ENCODE peak calls at places on chromosomes 2 and 18, in four cellular contexts. K is SK-N-SH, U is GM12878, R is vagina. V is an unnamed sample.

GRCh38 chr2:29317077-29317517 is 201.9 kb downstream of the CLIP4 start:
- DNase-seq in K (no peak), U (peak), R (no peak), V (no peak)

GRCh38 chr2:53476800-53477199 is 290.8 kb upstream of the CHAC2 start:
- DNase-seq in K (no peak), U (no peak), R (no peak), V (no peak)

GRCh38 chr2:74498500-74499268 is 719 bp downstream of the LBX2 start:
- DNase-seq in K (peak), U (no peak), R (no peak), V (no peak)

GRCh38 chr2:28342081-28342967 is 50.3 kb upstream of the FOSL2 start:
- DNase-seq in K (no peak), U (no peak), R (peak), V (no peak)

GRCh38 chr18:36851202-36851590 is 22.3 kb downstream of the KIAA1328 start:
- DNase-seq in K (no peak), U (no peak), R (no peak), V (no peak)

GRCh38 chr2:227163445-227163997 is 484 bp downstream of the COL4A4 start:
- DNase-seq in K (peak), U (no peak), R (no peak), V (peak)

GRCh38 chr18:51007787-51008134 is 22.3 kb upstream of the SMAD4 start:
- DNase-seq in K (no peak), U (no peak), R (no peak), V (no peak)

GRCh38 chr18:13831864-13832508 is 8.0 kb downstream of the MC5R start:
- DNase-seq in K (no peak), U (no peak), R (no peak), V (peak)

GRCh38 chr2:33477473-33478468 is 1.3 kb downstream of the RASGRP3 start:
- DNase-seq in K (no peak), U (no peak), R (no peak), V (no peak)

DNA sequence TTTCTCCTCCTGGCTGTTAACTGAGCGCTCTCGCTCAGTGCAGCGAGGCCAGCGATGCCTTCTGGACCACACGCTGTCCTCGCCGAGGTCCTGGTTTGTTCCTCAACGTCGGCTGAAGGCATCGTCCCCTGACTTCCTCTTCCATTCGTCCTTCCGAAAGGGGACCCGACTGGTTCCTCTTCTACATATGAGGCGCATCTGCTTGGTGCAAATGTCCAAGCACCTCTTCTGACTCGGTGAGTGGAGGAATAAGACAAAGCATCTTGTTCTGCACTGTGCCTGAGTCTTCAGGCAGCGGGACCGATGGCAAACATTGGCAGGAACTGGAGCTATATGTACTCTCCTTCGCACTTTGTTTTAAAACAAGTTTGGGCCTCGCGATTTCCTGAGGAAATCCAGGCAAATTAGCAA is 651 bp upstream of the KCNS3 start:
- DNase-seq in K (peak), U (no peak), R (no peak), V (peak)
- H3K27ac ChIP-seq in K (no peak), U (no peak), R (peak), V (no peak)

DNA sequence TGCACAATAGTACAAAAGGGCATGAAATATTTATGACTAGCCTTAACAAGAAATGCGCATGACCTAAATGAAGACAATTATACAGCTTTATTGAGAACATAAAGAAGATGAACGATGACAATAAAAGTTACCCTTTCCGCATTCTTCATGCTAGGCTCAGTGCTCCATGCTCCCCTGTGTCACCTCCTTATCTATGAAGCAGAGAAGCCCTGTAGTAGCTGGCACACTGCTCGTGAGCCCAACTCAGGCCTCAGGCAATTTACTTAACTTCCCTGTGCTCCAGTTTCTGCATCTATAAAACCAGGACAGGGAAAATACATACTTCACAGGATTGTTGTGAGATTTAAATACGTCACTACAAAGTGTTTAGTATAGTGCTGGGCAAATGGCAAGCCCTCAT is 34.5 kb upstream of the NABP1 start:
- DNase-seq in K (peak), U (no peak), R (no peak), V (no peak)
- H3K27ac ChIP-seq in K (no peak), U (no peak), R (no peak), V (no peak)

GRCh38 chr2:240893363-240893828 is 2.6 kb downstream of the MAB21L4 start:
- DNase-seq in K (no peak), U (no peak), R (no peak), V (peak)
- H3K27ac ChIP-seq in K (no peak), U (no peak), R (no peak), V (no peak)

GRCh38 chr2:100754951-100755350 is 65.0 kb upstream of the NPAS2 start:
- DNase-seq in K (no peak), U (no peak), R (peak), V (no peak)
- H3K27ac ChIP-seq in K (no peak), U (no peak), R (no peak), V (no peak)

DNA sequence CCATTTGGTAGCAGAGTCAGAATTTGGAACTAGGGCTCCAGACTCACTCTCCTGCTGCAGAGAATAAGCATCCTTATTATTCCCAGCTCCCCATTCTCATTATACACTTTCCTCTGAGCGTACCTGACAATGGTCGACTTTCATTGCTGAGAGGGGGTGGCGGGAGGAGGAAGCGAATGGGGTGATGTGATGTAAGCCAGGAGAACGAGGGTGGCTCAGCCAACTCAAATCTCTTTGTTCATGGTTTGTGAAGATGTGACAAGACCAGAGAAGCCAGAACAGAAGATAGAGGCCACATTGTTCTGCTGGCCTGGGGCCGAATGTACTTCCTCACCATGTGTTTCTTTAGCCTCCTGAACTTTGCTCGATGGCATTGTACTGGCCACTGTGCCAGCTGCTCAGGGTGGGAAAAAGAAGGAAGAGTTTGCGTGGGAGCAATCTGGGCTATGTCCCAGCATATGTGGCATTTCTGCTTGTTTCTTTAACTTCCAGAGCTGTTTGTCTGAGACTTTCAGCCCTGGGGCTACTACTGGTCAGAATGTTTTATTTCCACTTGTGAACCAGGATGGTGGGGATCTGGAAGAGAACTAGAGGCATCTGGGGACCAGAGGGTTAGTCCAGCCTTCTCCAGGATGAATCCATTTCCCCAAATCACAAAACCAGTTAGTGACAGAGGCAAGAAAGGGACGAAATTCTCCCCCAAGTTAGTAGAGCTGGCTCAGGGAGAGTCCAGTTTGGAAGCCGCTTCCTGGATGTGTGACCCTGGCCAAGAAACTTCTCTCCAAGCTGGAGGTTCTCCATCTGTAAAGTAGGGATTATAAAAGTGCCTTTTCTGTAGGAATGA is 62.6 kb downstream of the MOGAT1 start:
- DNase-seq in K (peak), U (no peak), R (no peak), V (no peak)
- H3K27ac ChIP-seq in K (peak), U (peak), R (no peak), V (peak)

GRCh38 chr2:20977497-20977896 is 66.4 kb downstream of the APOB start:
- DNase-seq in K (no peak), U (no peak), R (no peak), V (no peak)
- H3K27ac ChIP-seq in K (no peak), U (no peak), R (no peak), V (no peak)

DNA sequence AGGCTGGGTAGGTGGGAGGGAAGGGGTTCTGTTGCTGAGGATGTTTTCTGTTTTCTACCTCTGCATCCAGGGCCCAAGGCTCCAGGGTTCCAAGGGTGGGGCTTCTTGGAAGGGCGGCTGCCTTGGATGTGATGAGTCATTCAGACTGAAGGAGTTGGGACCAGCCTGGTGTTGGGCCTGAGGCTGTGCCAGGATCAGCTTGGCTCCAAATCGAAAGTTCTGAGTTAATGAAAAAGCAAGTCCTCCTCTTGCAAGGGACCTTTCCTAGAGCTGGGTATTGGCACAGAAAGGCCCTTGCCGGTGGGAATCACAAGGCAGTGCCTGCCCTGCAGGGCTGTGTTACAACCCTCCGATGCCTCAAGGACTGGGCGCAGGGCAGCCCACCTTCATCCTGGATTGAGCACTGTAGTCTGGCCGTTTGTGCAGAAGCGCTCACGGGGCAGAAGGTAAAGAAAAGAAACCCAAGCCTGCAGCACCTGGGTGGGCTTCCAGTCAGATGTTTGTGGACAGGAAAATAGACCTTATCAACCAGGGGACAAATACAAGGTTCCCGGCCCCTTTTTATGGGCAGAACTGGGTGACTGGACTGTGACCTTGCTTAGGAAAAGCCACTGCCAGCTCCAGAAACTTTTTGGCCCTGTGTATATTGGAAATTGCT is 52.5 kb upstream of the MCFD2 start:
- DNase-seq in K (no peak), U (no peak), R (peak), V (no peak)
- H3K27ac ChIP-seq in K (peak), U (no peak), R (peak), V (no peak)

GRCh38 chr18:58263733-58264469 is 219.9 kb downstream of the NEDD4L start:
- DNase-seq in K (no peak), U (no peak), R (no peak), V (no peak)

GRCh38 chr18:58264846-58265245 is 220.8 kb downstream of the NEDD4L start:
- DNase-seq in K (no peak), U (no peak), R (no peak), V (no peak)

GRCh38 chr18:58263055-58263732 is 219.2 kb downstream of the NEDD4L start:
- DNase-seq in K (no peak), U (no peak), R (no peak), V (peak)

GRCh38 chr18:58266291-58266690 is 222.3 kb downstream of the NEDD4L start:
- DNase-seq in K (no peak), U (no peak), R (no peak), V (no peak)

GRCh38 chr18:58262581-58262980 is 218.6 kb downstream of the NEDD4L start:
- DNase-seq in K (no peak), U (no peak), R (no peak), V (peak)
- H3K27ac ChIP-seq in K (no peak), U (no peak), R (no peak), V (no peak)

GRCh38 chr2:135056790-135057189 is 4.7 kb downstream of the RAB3GAP1 start:
- DNase-seq in K (no peak), U (no peak), R (no peak), V (no peak)
- H3K27ac ChIP-seq in K (no peak), U (no peak), R (no peak), V (no peak)